ENCODE peak calls at places on chromosomes 6 and 20, in five cellular contexts. Y is prostate gland, H is BJ, I is transverse colon, P is lung. E is an unnamed sample.
A peak's percentile ranks its signal among the peaks of the same experiment; 100 is the strongest.

GRCh38 chr20:63062188-63063140 is 55.7 kb upstream of the BHLHE23 start:
- DNase-seq in I (no peak), P (no peak), Y (no peak), H (no peak), E (peak; percentile 7)

GRCh38 chr20:61797200-61797599 is 268.5 kb downstream of the TAF4 start:
- DNase-seq in I (no peak), Y (no peak), H (no peak), P (no peak), E (no peak)

GRCh38 chr6:135346747-135347146 is 150.8 kb downstream of the AHI1 start:
- DNase-seq in H (peak; percentile 24), Y (no peak), P (no peak), I (no peak), E (no peak)

GRCh38 chr6:134722996-134723871 is 226.7 kb downstream of the ALDH8A1 start:
- DNase-seq in I (no peak), H (no peak), P (no peak), Y (no peak), E (no peak)

GRCh38 chr20:21053002-21053762 is 53.0 kb downstream of the LINC00237 start:
- DNase-seq in P (no peak), H (no peak), Y (no peak), I (no peak), E (no peak)

GRCh38 chr6:138815797-138816528 is 20.1 kb downstream of the ECT2L start:
- DNase-seq in I (no peak), Y (peak; percentile 32), P (no peak), H (no peak), E (no peak)

GRCh38 chr20:43726811-43727338 is at the start of gene GTSF1L:
- DNase-seq in I (no peak), P (no peak), Y (no peak), H (no peak), E (no peak)

GRCh38 chr6:155377061-155377460 is 62.8 kb upstream of the TFB1M start:
- DNase-seq in Y (no peak), I (no peak), P (no peak), H (peak; percentile 72), E (no peak)

GRCh38 chr6:43636312-43636667 is 650 bp downstream of the MAD2L1BP start:
- DNase-seq in Y (no peak), P (no peak), H (no peak), I (no peak), E (no peak)

GRCh38 chr6:112879920-112880413 is 532.8 kb downstream of the RFPL4B start:
- DNase-seq in I (peak; percentile 19), P (peak; percentile 40), Y (peak; percentile 50), H (no peak), E (no peak)

GRCh38 chr6:133240511-133241087 is 558 bp upstream of the EYA4 start:
- DNase-seq in P (no peak), Y (no peak), H (no peak), I (no peak), E (peak; percentile 59)

GRCh38 chr20:52291109-52291508 is 99.5 kb upstream of the ZFP64 start:
- DNase-seq in H (no peak), P (no peak), I (no peak), Y (no peak), E (no peak)

GRCh38 chr20:63310265-63310971 is 17.4 kb downstream of the COL20A1 start:
- DNase-seq in P (no peak), I (no peak), H (no peak), Y (no peak), E (peak; percentile 9)

GRCh38 chr6:145669627-145670034 is 65.7 kb downstream of the EPM2A start:
- DNase-seq in Y (no peak), H (peak; percentile 49), I (no peak), P (no peak), E (no peak)

GRCh38 chr20:16535281-16535680 is 38.0 kb downstream of the KIF16B start:
- DNase-seq in H (no peak), Y (no peak), I (no peak), P (no peak), E (no peak)

GRCh38 chr20:5150226-5151076 is 23.6 kb downstream of the CDS2 start:
- DNase-seq in H (no peak), I (no peak), Y (no peak), P (no peak), E (peak; percentile 65)

GRCh38 chr6:168353041-168353440 is 33.5 kb upstream of the DACT2 start:
- DNase-seq in Y (no peak), P (no peak), H (no peak), I (no peak), E (no peak)

GRCh38 chr20:10519361-10520048 is 84.4 kb downstream of the SLX4IP start:
- DNase-seq in P (no peak), I (no peak), Y (no peak), H (no peak), E (no peak)

GRCh38 chr20:44643596-44644383 is 7.7 kb downstream of the ADA start:
- DNase-seq in I (peak; percentile 51), P (peak; percentile 56), H (no peak), Y (no peak), E (peak; percentile 76)

GRCh38 chr6:132919476-132919875 is 105.1 kb downstream of the RPS12 start:
- DNase-seq in I (peak; percentile 21), Y (peak; percentile 30), P (peak; percentile 91), H (peak; percentile 26), E (peak; percentile 78)

GRCh38 chr6:73523434-73524123 is 2.7 kb upstream of the EEF1A1 start:
- DNase-seq in P (peak; percentile 78), Y (peak; percentile 59), I (peak; percentile 82), H (no peak), E (peak; percentile 72)

GRCh38 chr20:61549865-61550264 is 297.8 kb downstream of the CDH4 start:
- DNase-seq in Y (no peak), P (no peak), H (no peak), I (no peak), E (no peak)

GRCh38 chr6:149266659-149267058 is 50.9 kb upstream of the TAB2 start:
- DNase-seq in Y (no peak), P (no peak), H (no peak), I (no peak), E (no peak)

GRCh38 chr20:32124916-32125454 is 15.5 kb downstream of the TM9SF4 start:
- DNase-seq in I (no peak), Y (no peak), H (no peak), P (no peak), E (no peak)

GRCh38 chr6:1771324-1771723 is 161.6 kb downstream of the FOXC1 start:
- DNase-seq in Y (no peak), I (no peak), H (no peak), P (no peak), E (no peak)

GRCh38 chr6:8879334-8879733 is 444.0 kb upstream of the SLC35B3 start:
- DNase-seq in P (no peak), H (no peak), I (no peak), Y (no peak), E (no peak)

GRCh38 chr6:109693128-109693527 is 2.0 kb downstream of the FIG4 start:
- DNase-seq in H (no peak), I (no peak), Y (no peak), P (no peak), E (no peak)

GRCh38 chr6:109690373-109690739 is 646 bp downstream of the AK9 start:
- DNase-seq in Y (peak; percentile 42), H (no peak), I (peak; percentile 83), P (peak; percentile 66), E (peak; percentile 75)

GRCh38 chr6:109687271-109687721 is 3.7 kb downstream of the AK9 start:
- DNase-seq in H (peak; percentile 62), Y (no peak), I (no peak), P (no peak), E (no peak)

GRCh38 chr6:109686566-109686965 is 4.4 kb downstream of the AK9 start:
- DNase-seq in I (no peak), P (no peak), H (no peak), Y (no peak), E (no peak)

GRCh38 chr6:109690740-109691687 is at the start of the genes AK9 and FIG4:
- DNase-seq in H (peak; percentile 67), P (peak; percentile 95), Y (peak; percentile 91), I (peak; percentile 97), E (peak; percentile 95)
- TF ChIP-seq CTCF in H (peak; percentile 56), P (no peak), Y (no peak), I (no peak), E (no peak)

GRCh38 chr20:49138431-49138830 is 49.7 kb downstream of the STAU1 start:
- DNase-seq in P (no peak), H (no peak), Y (no peak), I (no peak), E (no peak)

GRCh38 chr20:49132995-49133451 is 55.1 kb downstream of the STAU1 start:
- DNase-seq in P (no peak), H (peak; percentile 24), I (no peak), Y (peak; percentile 61), E (no peak)

GRCh38 chr20:49136817-49137571 is 51.1 kb downstream of the STAU1 start:
- DNase-seq in P (no peak), I (no peak), Y (no peak), H (no peak), E (no peak)

DNA sequence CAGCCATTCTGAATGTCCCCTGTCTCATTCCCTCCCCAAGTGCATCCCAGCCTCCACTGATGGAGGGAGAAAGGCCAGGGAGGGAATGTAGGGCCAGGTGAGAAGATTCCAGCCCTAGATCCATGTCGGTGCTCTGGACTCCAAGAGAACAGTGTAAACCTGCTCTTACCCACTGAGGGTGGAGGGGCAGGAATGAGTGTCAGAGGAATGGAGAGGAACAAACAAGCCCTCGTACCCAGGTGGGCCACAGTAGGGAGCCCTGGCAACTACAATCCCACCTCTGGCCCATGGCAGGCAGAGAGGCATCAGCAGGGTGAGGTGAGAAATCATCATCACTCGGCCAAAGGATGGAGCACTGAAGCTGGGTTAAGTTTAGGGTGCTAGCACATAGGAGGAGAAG is 54.6 kb downstream of the STAU1 start:
- DNase-seq in I (no peak), H (no peak), Y (no peak), P (no peak), E (no peak)
- H3K36me3 ChIP-seq in I (no peaks in the 10 kb centered on the region), H (peaks cover 9% of the 10 kb centered on the region), Y (no peaks in the 10 kb centered on the region), P (peaks cover 12% of the 10 kb centered on the region), E (peaks cover 57% of the 10 kb centered on the region)

GRCh38 chr20:47152078-47152477 is 204.4 kb downstream of the ZMYND8 start:
- DNase-seq in Y (no peak), H (no peak), I (no peak), P (no peak), E (no peak)

GRCh38 chr20:47154089-47154488 is 202.4 kb downstream of the ZMYND8 start:
- DNase-seq in I (no peak), P (no peak), H (no peak), Y (no peak), E (no peak)

GRCh38 chr20:47149939-47150338 is 206.6 kb downstream of the ZMYND8 start:
- DNase-seq in P (no peak), Y (no peak), I (no peak), H (no peak), E (no peak)

GRCh38 chr20:47148059-47148458 is 208.4 kb downstream of the ZMYND8 start:
- DNase-seq in P (no peak), Y (no peak), I (no peak), H (no peak), E (no peak)

GRCh38 chr20:47150403-47151152 is 205.9 kb downstream of the ZMYND8 start:
- DNase-seq in H (no peak), P (peak; percentile 62), I (peak; percentile 66), Y (peak; percentile 46), E (peak; percentile 53)
- TF ChIP-seq CTCF in H (peak; percentile 69), P (peak; percentile 38), I (peak; percentile 45), Y (peak; percentile 64), E (peak; percentile 27)

DNA sequence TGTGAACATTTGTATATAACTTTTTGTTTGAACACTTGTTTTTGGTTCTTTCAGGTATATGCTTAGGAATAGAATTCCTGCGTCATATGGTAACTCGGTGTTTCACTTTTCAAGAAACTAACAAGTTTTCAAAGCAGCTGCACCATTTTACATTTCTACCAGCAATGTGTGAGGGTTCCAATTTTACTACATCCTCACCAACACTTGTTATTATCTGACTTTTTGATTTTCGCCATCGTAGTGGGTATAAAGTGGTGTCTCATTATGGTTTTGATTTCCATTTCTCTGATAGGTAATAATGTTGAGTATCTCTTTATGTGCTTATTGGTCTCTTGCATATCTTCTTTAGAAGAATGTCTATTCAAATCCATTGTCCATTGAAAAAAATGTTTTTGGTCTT is 39.6 kb upstream of the MROH8 start:
- DNase-seq in Y (no peak), I (no peak), P (no peak), H (no peak), E (no peak)
- H3K36me3 ChIP-seq in Y (no peaks in the 10 kb centered on the region), I (no peaks in the 10 kb centered on the region), P (peaks cover 11% of the 10 kb centered on the region), H (peaks cover 3% of the 10 kb centered on the region), E (peaks cover 65% of the 10 kb centered on the region)

E was measured in psoas muscle.